ENCODE peak calls at places on chromosomes 12 and 14, in ten cellular contexts. O is adrenal gland, A is breast epithelium, I is lower leg skin, G is spleen, H is transverse colon, N is A549, D is erythroblast, U is right lobe of liver, C is ovary. X is an unnamed sample.

GRCh38 chr12:129195081-129195480 is 341.8 kb downstream of the GLT1D1 start:
- DNase-seq in O (no peak), A (no peak), I (no peak), G (no peak), H (no peak), N (no peak), D (no peak), U (no peak), C (no peak), X (no peak)

GRCh38 chr12:124694846-124695497 is 127.6 kb upstream of the NCOR2 start:
- DNase-seq in O (no peak), A (no peak), I (no peak), G (no peak), H (no peak), N (no peak), D (no peak), U (no peak), C (no peak), X (peak; percentile 88)

GRCh38 chr12:113259499-113259953 is 38.3 kb downstream of the TPCN1 start:
- DNase-seq in O (peak; percentile 95), A (peak; percentile 78), I (peak; percentile 97), G (no peak), H (peak; percentile 68), N (no peak), D (peak; percentile 18), U (peak; percentile 86), C (peak; percentile 83), X (no peak)

GRCh38 chr14:74539503-74539902 is 45.9 kb downstream of the ISCA2 start:
- DNase-seq in O (no peak), A (no peak), I (no peak), G (peak; percentile 8), H (no peak), N (no peak), D (no peak), U (no peak), C (no peak), X (no peak)

GRCh38 chr12:6072302-6072752 is 52.1 kb downstream of the VWF start:
- DNase-seq in O (peak; percentile 61), A (no peak), I (no peak), G (no peak), H (no peak), N (no peak), D (no peak), U (no peak), C (no peak), X (no peak)

GRCh38 chr14:89252887-89253532 is 164.0 kb downstream of the FOXN3 start:
- DNase-seq in O (no peak), A (no peak), I (peak; percentile 60), G (no peak), H (no peak), N (no peak), D (no peak), U (peak; percentile 27), C (no peak), X (no peak)

GRCh38 chr12:101697930-101698781 is 716 bp downstream of the CHPT1 start:
- DNase-seq in O (peak; percentile 79), A (no peak), I (peak; percentile 92), G (peak; percentile 91), H (peak; percentile 68), N (peak; percentile 37), D (peak; percentile 76), U (peak; percentile 80), C (peak; percentile 54), X (peak; percentile 42)

GRCh38 chr12:29738416-29738815 is 45.3 kb downstream of the TMTC1 start:
- DNase-seq in O (no peak), A (no peak), I (no peak), G (no peak), H (no peak), N (no peak), D (no peak), U (no peak), C (no peak), X (no peak)

GRCh38 chr12:111180830-111181726 is 187.8 kb downstream of the PHETA1 start:
- DNase-seq in O (peak; percentile 85), A (no peak), I (no peak), G (peak; percentile 80), H (peak; percentile 43), N (no peak), D (no peak), U (peak; percentile 75), C (peak; percentile 38), X (no peak)

GRCh38 chr14:104977681-104978647 is at the start of gene AHNAK2:
- DNase-seq in O (peak; percentile 84), A (peak; percentile 71), I (peak; percentile 92), G (peak; percentile 87), H (peak; percentile 79), N (peak; percentile 60), D (peak; percentile 85), U (peak; percentile 90), C (peak; percentile 35), X (no peak)

GRCh38 chr12:125861299-125862281 is 796.4 kb downstream of the AACS start:
- DNase-seq in O (peak; percentile 79), A (no peak), I (no peak), G (peak; percentile 79), H (peak; percentile 7), N (no peak), D (no peak), U (peak; percentile 86), C (no peak), X (no peak)
- TF ChIP-seq POLR2A in O (no peak), A (no peak), I (no peak), G (no peak), H (no peak), N (no peak), D (no peak), U (no peak), C (no peak), X (no peak)

DNA sequence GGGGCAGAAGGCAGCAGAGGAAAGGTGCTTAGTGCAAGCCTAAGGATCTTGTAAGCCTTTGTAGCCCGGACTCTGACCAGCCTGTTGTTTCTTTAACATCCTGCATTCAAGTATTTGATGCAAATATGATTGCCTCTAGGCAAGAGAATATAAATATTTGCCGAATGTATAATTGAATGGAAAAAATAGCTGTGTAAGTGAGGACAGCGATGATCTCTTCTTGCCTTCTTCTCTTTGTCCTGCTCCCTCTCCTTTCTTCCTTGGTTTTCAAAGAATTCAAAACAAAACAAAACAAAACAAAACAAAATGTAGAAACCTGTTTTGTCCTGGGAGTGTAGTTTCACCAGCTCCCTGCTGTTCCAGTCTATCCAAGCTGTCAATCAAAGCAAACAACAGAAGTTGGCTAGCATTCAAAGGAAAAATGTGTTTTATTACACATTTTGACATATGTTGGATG is 74.9 kb upstream of the CPM start:
- DNase-seq in O (no peak), A (no peak), I (no peak), G (no peak), H (no peak), N (no peak), D (no peak), U (no peak), C (no peak), X (no peak)
- TF ChIP-seq POLR2A in O (no peak), A (no peak), I (no peak), G (no peak), H (no peak), N (no peak), D (no peak), U (no peak), C (no peak), X (no peak)

GRCh38 chr14:35285168-35285990 is 6.8 kb upstream of the PSMA6 start:
- DNase-seq in O (no peak), A (no peak), I (no peak), G (no peak), H (no peak), N (no peak), D (no peak), U (no peak), C (no peak), X (no peak)

GRCh38 chr14:35287481-35288013 is 4.6 kb upstream of the PSMA6 start:
- DNase-seq in O (no peak), A (no peak), I (no peak), G (no peak), H (peak; percentile 12), N (no peak), D (no peak), U (peak; percentile 70), C (no peak), X (no peak)

GRCh38 chr14:35286707-35287106 is 5.5 kb upstream of the PSMA6 start:
- DNase-seq in O (no peak), A (no peak), I (no peak), G (no peak), H (no peak), N (no peak), D (no peak), U (no peak), C (no peak), X (no peak)

GRCh38 chr14:35289623-35290022 is 2.6 kb upstream of the PSMA6 start:
- DNase-seq in O (no peak), A (no peak), I (no peak), G (no peak), H (no peak), N (no peak), D (no peak), U (no peak), C (no peak), X (no peak)

DNA sequence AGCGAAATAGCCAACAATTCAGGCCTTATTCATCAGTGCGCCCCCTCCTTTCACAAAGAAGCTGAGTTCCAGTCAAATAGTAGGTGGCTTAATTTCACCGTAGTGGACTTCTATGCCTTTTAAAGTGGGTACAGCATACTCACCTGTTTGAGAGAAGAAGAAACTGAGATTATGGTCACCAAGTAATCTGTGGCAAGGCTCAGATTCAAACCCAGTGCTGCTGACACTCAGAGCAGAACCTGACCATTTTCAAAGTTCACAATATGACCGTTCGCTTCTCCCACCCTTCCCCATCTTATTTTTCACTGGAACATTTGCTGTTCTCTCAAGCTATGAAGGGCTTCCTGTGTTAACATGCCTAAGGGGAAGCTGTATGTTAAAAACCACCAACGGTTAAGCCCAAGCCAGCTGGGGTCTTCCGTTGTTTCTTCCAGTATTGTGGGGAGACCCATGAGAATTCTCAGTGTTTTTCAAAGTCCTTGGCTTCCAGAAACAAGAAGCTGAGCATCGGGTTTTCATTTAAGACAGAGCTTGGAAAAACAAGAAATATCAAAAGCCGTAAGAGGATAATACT is 6.1 kb upstream of the PSMA6 start:
- DNase-seq in O (no peak), A (no peak), I (no peak), G (no peak), H (no peak), N (no peak), D (no peak), U (no peak), C (no peak), X (no peak)
- TF ChIP-seq POLR2A in O (no peak), A (no peak), I (no peak), G (no peak), H (no peak), N (no peak), D (no peak), U (no peak), C (no peak), X (no peak)

DNA sequence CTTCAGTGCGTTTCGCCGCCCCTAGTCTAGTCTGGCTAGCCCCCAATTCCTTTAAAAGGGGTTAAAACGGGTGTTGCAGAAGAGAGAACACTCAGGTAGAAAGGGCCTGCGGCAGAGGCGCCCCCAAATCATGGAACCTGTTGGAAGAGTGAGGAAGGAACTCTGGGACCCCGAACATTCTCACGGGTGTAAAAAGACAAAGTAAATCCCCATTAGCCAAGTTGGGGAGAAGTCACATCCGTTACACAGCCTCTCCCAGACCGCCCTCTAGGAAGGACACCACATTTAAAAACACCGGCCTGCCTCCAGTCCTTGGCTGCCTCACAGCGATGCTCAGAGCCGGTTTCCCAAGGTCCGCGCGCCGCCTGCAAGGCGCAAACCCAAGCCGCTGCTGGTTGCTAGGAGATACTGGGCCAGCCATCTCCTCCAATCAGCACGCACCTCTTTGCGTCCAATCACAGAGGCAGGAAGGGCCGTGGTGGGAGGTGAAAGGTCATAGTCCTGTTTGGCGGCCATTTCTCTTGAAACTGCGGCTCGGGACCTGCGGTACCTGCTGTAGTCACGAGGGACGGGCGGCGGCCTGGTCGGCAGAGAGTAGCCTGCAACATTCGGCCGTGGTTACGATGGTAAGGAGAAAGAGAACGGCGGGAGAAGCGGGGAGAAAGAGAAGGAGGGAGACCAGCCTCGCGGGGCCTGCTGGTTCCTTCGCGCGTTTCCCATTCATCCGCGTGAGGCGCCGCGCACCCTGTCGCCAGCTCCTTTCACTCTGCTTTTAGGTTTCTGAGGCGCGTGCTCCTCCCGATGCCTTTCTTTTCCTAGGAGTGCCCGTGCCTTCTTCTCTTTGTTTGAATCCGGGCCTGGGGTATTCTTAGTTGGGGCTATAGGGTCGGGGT is at the start of gene SNRPF:
- DNase-seq in O (peak; percentile 99), A (peak; percentile 97), I (peak; percentile 99), G (peak; percentile 95), H (peak; percentile 97), N (peak; percentile 100), D (peak; percentile 97), U (peak; percentile 91), C (peak; percentile 96), X (peak; percentile 95)
- TF ChIP-seq POLR2A in O (peak; percentile 36), A (no peak), I (no peak), G (no peak), H (peak; percentile 48), N (peak; percentile 74), D (peak; percentile 80), U (peak; percentile 56), C (peak; percentile 36), X (peak; percentile 59)